ENCODE peak calls at places on chromosomes 2 and 18, in four cellular contexts. A, O, X and J are unnamed samples.

GRCh38 chr2:232476791-232477190 is 10.8 kb downstream of the ECEL1 start:
- DNase-seq in X (no peak), A (no peak), O (no peak), J (no peak)

GRCh38 chr18:78031589-78031988 is 781.9 kb downstream of the GALR1 start:
- DNase-seq in X (no peak), O (no peak), A (no peak), J (no peak)

GRCh38 chr18:39655341-39655740 is 2089.7 kb upstream of the CELF4 start:
- DNase-seq in A (no peak), O (no peak), X (no peak), J (no peak)

GRCh38 chr2:235669983-235670962 is 176.4 kb downstream of the AGAP1 start:
- DNase-seq in O (no peak), A (no peak), X (peak), J (no peak)

GRCh38 chr2:196234672-196235071 is 63.3 kb upstream of the STK17B start:
- DNase-seq in A (no peak), X (no peak), O (no peak), J (peak)

GRCh38 chr18:9737814-9738160 is 29.7 kb downstream of the RAB31 start:
- DNase-seq in A (no peak), O (no peak), X (no peak), J (no peak)

GRCh38 chr18:45254683-45255082 is 360.6 kb upstream of the SLC14A2 start:
- DNase-seq in O (no peak), X (no peak), A (no peak), J (no peak)

GRCh38 chr2:46032996-46033395 is 264.2 kb upstream of the EPAS1 start:
- DNase-seq in O (no peak), X (no peak), A (no peak), J (no peak)

GRCh38 chr2:176136375-176137248 is 7.1 kb downstream of the HOXD8 start:
- DNase-seq in O (no peak), A (no peak), X (peak), J (no peak)

GRCh38 chr2:113282747-113283533 is 4.2 kb upstream of the PAX8 start:
- DNase-seq in O (no peak), X (peak), A (no peak), J (no peak)

GRCh38 chr18:58057291-58057965 is 13.4 kb downstream of the NEDD4L start:
- DNase-seq in O (no peak), X (no peak), A (no peak), J (no peak)

GRCh38 chr18:6370886-6371635 is 43.6 kb downstream of the L3MBTL4 start:
- DNase-seq in O (no peak), A (no peak), X (no peak), J (no peak)

GRCh38 chr2:162244559-162245031 is 1.4 kb upstream of the FAP start:
- DNase-seq in A (no peak), X (no peak), O (no peak), J (no peak)

GRCh38 chr2:99780276-99780675 is 290.5 kb upstream of the REV1 start:
- DNase-seq in A (no peak), O (no peak), X (no peak), J (no peak)

GRCh38 chr18:22170421-22171262 is 1.3 kb downstream of the GATA6 start:
- DNase-seq in A (no peak), X (peak), O (no peak), J (no peak)

DNA sequence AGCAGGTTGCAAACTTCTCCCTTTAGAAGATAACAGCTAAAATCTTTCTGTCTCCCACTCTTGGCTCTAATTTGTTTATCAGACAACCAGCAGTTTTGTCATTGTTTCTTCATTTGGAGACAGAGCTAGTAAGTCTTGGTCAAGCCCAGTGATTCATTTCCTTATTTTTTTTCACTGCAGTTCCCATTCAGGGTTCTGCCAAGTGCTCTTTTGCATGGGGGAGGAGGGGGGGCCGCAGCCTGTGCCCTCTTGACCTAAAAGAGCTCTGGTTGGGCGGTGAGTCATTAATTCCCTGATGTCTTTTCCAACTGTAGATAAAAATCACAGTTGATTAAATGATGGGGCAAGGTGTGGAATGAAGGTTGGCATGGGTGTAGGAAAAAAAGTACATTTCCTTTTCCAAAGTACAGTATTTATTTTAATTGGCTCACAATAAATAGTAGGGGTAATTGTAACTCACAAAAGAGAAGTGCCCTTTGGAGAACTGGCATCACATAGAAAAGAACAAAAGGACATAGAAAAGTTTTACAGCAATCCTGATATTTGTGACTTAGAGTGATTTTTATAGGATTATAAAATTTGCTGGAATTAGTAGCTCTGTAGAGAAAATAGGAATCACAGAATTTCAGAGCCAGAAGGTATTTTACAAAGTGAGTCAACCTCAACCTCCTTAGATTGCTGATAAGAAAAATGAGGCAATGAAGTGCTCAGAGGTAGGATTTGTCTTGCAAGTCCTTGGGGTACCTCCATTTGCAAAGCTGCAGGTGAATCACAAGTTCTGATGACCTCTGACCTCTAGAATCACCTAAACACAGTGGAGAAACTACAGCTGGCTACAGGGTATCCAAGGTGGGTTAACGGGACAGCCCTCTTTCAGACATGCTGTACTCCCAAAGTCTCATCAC is 133.5 kb downstream of the SOCS6 start:
- DNase-seq in O (no peak), X (no peak), A (peak), J (peak)
- TF ChIP-seq POLR2AphosphoS5 in O (no peak), X (no peak), A (peak), J (no peak)

DNA sequence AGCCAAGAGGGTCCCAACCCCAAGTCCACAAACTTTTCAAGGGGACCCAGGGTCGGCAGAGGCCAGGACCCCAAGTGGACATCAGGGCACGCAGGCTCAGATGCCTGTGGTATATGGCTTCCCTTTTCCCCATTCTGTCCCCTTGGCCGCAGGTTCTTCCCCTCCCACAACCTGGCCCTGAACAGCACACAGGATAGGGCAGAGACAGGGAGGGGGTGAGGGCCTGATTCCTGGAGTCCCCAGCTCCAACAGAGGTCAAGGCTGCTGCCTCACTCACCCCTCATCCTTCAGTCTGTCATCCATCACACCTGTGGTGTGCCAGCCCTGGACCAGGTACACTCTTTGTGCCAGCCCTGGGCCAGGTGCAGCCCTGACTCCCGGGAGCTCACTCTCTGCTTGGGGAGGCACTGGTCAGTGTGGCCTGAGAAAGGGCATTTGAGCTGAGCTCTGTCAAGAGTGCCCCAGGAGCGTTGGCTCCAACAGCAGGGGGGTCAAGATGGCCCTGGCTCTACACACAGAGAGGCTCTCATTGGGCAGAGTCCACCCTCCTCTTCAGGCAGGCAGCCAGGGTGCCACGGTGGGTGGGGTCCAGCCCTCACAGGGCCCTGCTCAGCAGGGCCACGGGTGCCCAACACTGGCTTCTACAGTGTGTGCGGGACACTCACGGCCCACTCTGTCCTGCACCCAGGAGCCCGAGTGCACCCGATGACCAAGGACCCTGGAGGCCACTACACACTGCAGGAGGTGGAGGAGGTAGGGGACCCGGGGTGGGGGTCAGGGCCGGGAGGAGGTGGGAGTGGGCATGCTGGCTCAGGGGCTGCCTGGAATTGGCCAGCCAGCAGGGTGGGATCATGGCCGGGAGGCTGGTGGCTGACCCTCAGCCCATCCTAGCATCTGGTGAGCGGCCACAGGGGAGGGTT is 1.6 kb downstream of the AGXT start:
- DNase-seq in A (no peak), X (no peak), O (no peak), J (no peak)
- TF ChIP-seq REST in A (no peak), X (no peak), O (no peak), J (no peak)

GRCh38 chr2:20614201-20615045 is 36.5 kb downstream of the HS1BP3 start:
- DNase-seq in X (peak), A (no peak), O (no peak), J (no peak)
- TF ChIP-seq POLR2AphosphoS5 in X (no peak), A (no peak), O (no peak), J (no peak)

DNA sequence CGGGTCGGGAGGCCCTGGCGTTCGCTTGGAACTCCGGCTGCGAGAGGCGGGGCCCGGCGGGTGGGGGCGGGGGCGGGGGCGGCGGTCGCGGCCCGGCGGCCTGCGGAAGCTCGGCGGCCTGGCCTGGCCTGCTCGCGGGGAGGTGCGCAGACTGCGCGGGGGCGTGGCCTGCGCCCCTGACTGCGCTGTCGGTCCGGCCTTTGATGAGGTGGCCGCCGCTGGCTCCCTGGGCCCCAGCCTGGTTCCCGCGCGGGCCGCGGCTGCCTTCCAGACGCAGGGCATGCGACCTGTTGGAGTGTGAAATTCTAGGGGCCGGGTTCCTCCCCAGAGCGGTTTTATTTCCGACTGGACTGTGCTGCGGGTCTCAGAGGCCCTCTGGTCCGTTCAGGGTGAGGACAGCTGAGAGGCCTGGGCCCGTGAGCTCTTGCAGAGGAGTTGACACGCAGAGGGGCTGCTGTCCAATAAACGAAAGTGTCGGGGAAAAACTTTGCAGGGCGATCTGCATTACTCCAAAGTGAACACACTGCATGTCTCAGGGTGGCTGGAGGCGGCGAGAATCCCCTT is 629 bp downstream of the NRBP1 start:
- DNase-seq in A (no peak), O (peak), X (peak), J (peak)
- TF ChIP-seq REST in A (no peak), O (no peak), X (no peak), J (peak)

DNA sequence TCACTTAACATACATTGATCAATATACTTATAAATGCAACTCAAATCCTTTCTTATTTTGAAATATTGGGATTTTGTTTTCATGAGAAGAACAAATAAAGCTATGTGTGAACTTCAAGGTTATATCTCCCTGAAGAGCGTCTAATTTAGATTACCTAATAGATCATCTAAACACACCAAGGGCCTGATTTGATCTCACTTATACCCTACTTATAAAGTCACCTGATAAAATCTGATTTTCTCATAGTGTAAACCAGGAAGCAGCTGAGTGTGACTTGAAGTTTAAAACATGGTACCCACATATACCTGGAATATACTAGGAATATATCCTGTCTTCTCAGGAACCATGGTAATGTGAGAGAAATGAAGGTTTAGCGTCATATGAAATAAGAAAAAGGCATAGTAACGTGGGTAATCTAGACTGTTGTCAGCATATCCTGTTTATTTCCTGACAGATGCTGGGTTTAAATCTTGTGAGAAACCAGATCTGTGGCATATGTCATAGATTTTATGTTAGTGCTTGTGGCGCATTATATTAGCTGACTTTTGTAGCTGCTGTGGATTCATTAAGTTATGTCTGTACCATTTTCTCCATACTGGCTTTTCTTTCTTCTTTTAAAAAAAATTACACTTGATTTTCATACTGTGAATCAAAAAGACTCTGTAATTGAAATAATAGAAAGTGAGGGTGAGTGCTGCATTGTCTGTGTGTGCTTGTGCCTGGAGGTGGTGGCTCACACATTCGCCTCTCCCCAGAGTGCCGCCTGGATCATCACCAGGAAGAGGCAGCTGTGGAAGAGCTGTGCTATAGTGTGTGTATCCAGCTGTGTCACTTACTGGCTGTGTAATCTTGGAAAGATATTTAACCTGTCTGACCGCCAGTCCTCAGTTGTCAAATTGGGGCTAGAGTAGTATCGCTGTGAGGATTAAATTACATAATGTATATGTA is 164.0 kb downstream of the MYO3B start:
- DNase-seq in A (no peak), X (no peak), O (no peak), J (no peak)
- TF ChIP-seq POLR2AphosphoS5 in A (no peak), X (no peak), O (no peak), J (no peak)

DNA sequence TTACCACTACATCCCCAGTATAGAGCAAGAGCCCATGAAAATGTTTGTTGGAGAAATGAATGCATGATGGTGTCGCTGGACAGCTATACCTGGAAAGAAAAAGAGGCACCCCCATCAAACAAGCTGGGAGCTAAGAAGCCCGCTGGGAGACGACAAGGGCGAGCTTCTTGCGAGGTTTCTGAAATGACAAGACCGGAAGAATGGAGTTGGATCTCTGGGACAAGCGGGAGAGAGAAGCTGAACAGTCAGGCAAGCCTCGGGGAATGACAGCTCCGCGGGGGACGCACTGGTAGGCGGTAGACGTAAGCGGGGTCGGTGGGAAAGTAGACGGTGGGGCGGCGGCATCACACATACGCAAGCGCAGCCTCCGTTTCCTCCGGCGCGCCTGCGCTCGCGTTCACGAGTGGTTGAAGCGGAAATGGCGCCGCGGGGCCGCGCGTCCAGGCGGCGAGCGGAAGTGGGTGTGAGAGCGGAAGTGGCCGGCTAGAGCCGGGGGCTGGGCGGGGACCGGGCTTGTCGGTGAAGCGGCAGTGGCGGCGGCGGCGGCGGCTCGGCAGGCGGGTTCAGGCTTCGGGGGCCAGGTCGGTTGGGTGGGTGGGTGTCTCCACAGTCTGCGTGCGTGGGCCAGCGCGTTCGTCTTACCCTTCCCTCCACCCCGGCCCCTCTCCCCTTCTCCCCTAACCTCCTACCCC is at the start of gene ARPC2:
- DNase-seq in O (peak), A (peak), X (peak), J (peak)
- TF ChIP-seq REST in O (no peak), A (no peak), X (no peak), J (peak)

DNA sequence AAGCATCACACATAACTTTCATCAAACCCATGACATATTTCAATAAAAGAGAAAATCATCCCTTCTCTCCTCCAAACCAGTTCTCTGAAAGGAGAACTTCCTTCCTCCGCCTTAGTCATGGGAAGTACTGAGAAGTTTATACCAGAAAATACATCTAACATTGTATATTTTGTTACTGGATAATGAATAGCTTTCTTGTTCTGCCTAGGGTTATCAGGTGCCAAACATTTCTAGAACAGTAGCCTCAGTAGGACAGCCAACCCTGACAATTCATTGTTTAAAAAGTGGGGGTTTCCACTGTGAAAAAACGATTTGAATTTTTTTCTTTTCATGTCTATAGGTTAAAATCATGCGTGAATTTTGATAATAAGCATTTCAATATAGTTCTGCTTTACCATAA is 16.0 kb upstream of the DAW1 start:
- DNase-seq in X (no peak), A (no peak), O (no peak), J (no peak)
- TF ChIP-seq POLR2AphosphoS5 in X (no peak), A (no peak), O (no peak), J (no peak)

GRCh38 chr2:31384351-31384750 is 30.2 kb downstream of the XDH start:
- DNase-seq in O (no peak), A (no peak), X (no peak), J (no peak)
- TF ChIP-seq REST in O (no peak), A (no peak), X (no peak), J (no peak)